ENCODE peak calls at places on chromosome 4, in six cellular contexts. V is hepatocyte, Y is lower lobe of right lung, T is esophagus squamous epithelium, L is GM12878, P is psoas muscle. S is an unnamed sample. For H3K27me3, the result is how much of the 10 kb centered on the place peaks cover.

GRCh38 chr4:168769416-168769815 is 240.6 kb downstream of the CBR4 start:
- DNase-seq in P (no peak), V (peak), T (no peak), L (no peak), Y (no peak), S (no peak)

GRCh38 chr4:20075479-20075878 is 176.2 kb upstream of the SLIT2 start:
- DNase-seq in T (no peak), Y (no peak), V (no peak), P (no peak), L (no peak), S (no peak)

GRCh38 chr4:154466336-154466735 is 25.3 kb downstream of the DCHS2 start:
- DNase-seq in P (no peak), Y (no peak), T (no peak), L (no peak), V (no peak), S (no peak)

GRCh38 chr4:44351069-44351468 is 97.5 kb downstream of the KCTD8 start:
- DNase-seq in L (no peak), P (no peak), T (no peak), Y (no peak), V (peak), S (no peak)

GRCh38 chr4:120066525-120067333 is at the start of gene MAD2L1:
- DNase-seq in Y (peak), T (peak), L (peak), V (peak), P (peak), S (peak)

GRCh38 chr4:183182873-183183725 is 84.0 kb downstream of the WWC2 start:
- DNase-seq in Y (peak), L (no peak), V (peak), T (no peak), P (peak), S (no peak)

GRCh38 chr4:170026253-170026991 is at the start of gene MFAP3L:
- DNase-seq in L (no peak), T (peak), V (peak), P (peak), Y (peak), S (peak)

GRCh38 chr4:42306221-42307109 is 90.8 kb upstream of the SHISA3 start:
- DNase-seq in T (no peak), V (no peak), Y (no peak), L (no peak), P (peak), S (no peak)

GRCh38 chr4:53479731-53480525 is 102.5 kb downstream of the FIP1L1 start:
- DNase-seq in V (no peak), P (no peak), L (no peak), T (no peak), Y (no peak), S (no peak)

GRCh38 chr4:143178923-143179322 is 5.8 kb upstream of the USP38 start:
- DNase-seq in L (no peak), V (no peak), Y (no peak), T (no peak), P (no peak), S (no peak)

DNA sequence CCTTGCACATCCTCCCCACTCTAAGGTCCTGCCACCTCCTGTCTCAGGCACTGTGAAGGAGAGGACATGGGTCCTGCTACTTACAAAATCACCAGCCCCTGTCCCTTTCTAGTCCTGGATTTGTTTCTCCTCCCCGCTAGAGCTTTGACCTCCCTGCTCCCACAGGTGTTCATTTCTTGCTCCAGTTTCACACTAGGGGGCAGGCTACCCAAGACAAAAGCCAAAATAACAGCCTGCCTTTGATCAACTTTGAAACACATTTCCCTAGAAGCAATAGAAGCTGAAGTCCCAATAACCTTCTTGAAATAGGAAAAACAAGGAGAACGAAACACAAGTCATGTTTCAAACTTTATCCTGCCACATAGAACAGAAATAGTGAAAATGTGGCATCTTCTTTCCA is 164.4 kb downstream of the QDPR start:
- DNase-seq in L (no peak), P (no peak), V (peak), T (no peak), Y (no peak), S (no peak)
- TF ChIP-seq CTCF in L (peak), P (peak), V (peak), T (peak), Y (peak), S (peak)

GRCh38 chr4:152643153-152644035 is 36.4 kb downstream of the TMEM154 start:
- DNase-seq in P (no peak), V (no peak), L (peak), T (no peak), Y (peak), S (no peak)
- H3K27me3 ChIP-seq in P (under half), V (under half), L (under half), T (under half), Y (under half), S (under half)

GRCh38 chr4:15778742-15779231 is 659 bp downstream of the CD38 start:
- DNase-seq in T (no peak), L (no peak), Y (peak), P (peak), V (peak), S (no peak)

GRCh38 chr4:15779336-15779735 is 1.2 kb downstream of the CD38 start:
- DNase-seq in V (peak), Y (peak), T (no peak), L (no peak), P (peak), S (no peak)

GRCh38 chr4:15778191-15778741 is at the start of gene CD38:
- DNase-seq in T (no peak), P (peak), V (peak), Y (peak), L (peak), S (no peak)

GRCh38 chr4:15776871-15777648 is 1.1 kb upstream of the CD38 start:
- DNase-seq in P (no peak), V (no peak), L (no peak), T (no peak), Y (no peak), S (no peak)

DNA sequence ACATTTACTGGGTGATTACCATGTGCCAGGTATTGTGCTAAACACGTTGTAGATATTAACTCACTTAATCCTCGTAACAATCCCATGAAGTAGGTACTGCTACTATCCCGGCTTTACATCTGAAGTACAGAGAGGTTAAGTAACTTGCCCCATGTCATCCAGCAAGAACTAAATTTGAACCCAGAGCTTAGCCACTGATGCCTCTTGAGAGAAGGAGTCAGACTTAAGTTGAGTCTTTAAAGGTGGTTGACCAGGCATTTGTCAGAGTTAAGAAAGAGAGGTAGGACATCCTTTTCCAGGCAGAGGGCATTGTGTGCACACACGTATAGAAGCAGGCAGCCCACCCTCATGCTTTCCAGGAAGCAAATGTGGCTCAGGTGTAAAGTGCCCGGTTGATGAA is 431 bp upstream of the CD38 start:
- DNase-seq in Y (no peak), P (no peak), L (no peak), T (no peak), V (no peak), S (no peak)
- H3K4me3 ChIP-seq in Y (peak), P (peak), L (peak), T (no peak), V (no peak), S (no peak)

DNA sequence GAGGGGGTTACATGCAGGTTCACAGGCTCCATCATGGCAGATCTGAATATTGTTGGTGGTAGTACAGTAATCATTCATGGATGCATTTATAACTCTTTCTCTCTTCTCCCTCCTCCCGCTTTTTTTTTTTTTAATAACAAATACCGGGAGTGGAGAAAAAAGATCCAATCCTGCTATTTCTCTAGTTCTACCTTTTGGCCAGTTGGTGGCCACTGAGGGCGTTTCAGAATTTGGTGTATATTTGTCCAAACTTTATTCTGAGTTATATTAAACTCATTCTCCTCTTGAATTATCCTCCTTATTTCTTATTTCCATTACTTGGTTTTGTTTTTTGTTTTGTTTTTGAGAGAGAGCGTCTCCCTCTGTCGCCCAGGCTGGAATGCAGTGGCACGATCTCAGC is 74.8 kb downstream of the HMGB2 start:
- DNase-seq in P (no peak), L (no peak), T (no peak), V (no peak), Y (no peak), S (no peak)
- TF ChIP-seq CTCF in P (no peak), L (no peak), T (no peak), V (no peak), Y (no peak), S (no peak)

DNA sequence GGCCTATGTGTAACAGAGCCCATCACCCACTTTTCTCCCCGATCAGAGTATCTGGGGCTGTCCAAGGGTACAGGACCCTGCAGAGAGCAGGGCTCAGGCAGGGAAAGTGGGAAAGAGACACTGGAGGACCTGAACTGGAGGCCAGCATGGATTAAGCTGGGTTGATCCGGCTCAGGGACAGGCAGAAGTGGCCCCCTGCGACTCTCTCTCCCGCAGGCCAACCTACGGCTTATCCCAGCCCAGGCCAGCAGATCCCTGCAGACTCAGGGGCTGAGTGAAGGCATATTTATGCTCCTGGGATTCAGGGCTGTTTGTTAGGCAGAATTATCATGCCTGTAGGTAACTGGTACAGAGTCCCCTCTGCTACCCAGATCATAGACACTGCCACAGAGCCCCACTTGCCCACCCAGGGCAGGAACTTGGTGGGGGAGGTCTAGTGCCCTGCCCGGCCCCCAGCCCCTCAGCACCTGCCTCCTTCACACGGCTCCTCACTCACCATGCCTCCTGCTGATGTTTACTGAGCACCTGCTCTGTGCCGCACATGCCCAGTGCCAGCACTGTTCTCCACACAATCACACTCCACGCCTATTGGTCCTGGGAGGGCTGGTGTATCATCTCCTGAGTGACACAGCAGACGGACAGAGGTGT is 87.3 kb downstream of the ADRA2C start:
- DNase-seq in L (no peak), P (no peak), V (no peak), T (no peak), Y (no peak), S (no peak)
- H3K27me3 ChIP-seq in L (under half), P (half or more), V (under half), T (under half), Y (under half), S (under half)

DNA sequence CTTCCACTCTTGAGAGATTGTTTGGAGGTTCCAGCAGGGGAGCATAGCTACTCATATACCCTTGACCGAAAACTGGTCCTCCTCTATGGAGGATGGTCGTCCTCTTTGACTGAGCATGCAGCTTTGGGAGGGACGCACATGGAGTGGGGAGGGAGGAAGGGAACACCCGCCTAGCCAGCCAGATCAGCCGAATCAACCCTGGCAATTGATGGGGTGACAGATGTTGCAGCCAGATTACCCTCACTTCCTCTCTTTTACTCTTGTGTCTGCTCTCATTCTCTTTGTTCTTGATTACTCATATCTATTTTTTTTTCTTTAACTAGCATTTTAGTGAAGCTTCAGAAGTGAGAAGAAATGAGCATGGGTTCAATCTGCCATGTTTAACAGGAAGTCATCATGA is 19.6 kb downstream of the MGST2 start:
- DNase-seq in L (no peak), Y (no peak), V (no peak), T (no peak), P (no peak), S (no peak)
- H3K4me3 ChIP-seq in L (no peak), Y (no peak), V (no peak), T (no peak), P (no peak), S (no peak)

GRCh38 chr4:188781655-188782054 is 642.4 kb downstream of the TRIML1 start:
- DNase-seq in V (peak), P (no peak), Y (no peak), T (no peak), L (no peak), S (no peak)
- TF ChIP-seq CTCF in V (peak), P (no peak), Y (peak), T (no peak), L (no peak), S (peak)

DNA sequence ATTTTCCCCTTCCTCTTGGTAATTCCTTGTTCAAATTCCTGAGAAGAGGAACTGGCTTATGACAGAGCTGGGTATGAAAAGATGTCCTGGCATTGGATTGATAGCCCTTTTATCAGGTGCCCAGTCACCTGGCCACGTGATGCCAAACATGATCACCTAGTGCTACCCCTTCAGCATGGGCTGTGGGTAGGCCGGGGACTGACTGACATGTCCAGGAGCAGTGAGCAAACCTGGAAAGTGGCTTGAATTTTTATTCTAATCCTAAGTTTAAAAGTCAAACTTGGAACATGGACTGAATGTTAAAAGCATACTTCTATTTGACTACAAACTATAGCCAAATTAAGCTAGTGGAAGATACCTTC is 99.7 kb upstream of the CXCL13 start:
- DNase-seq in V (no peak), P (no peak), Y (no peak), T (no peak), L (no peak), S (no peak)
- H3K27me3 ChIP-seq in V (under half), P (under half), Y (under half), T (under half), L (under half), S (under half)

GRCh38 chr4:150080875-150081274 is 2.6 kb downstream of the DCLK2 start:
- DNase-seq in P (no peak), T (no peak), L (no peak), V (no peak), Y (no peak), S (no peak)
- H3K4me3 ChIP-seq in P (no peak), T (no peak), L (no peak), V (no peak), Y (no peak), S (no peak)

GRCh38 chr4:111806331-111806730 is 338.9 kb upstream of the FAM241A start:
- DNase-seq in T (no peak), V (peak), L (no peak), P (no peak), Y (no peak), S (no peak)
- TF ChIP-seq CTCF in T (no peak), V (no peak), L (no peak), P (no peak), Y (no peak), S (peak)